ENCODE peak calls at places on chromosomes 3 and 15, in five cellular contexts. O is uterus, I is sigmoid colon, E is breast epithelium, V is NT2/D1. Q is an unnamed sample.

GRCh38 chr15:45134682-45135604 is 5.1 kb downstream of the DUOX1 start:
- DNase-seq in E (no peak), O (no peak), I (no peak), V (no peak), Q (no peak)

GRCh38 chr3:47001731-47002489 is 22.4 kb downstream of the NBEAL2 start:
- DNase-seq in I (peak; percentile 55), V (no peak), O (no peak), E (no peak), Q (no peak)

GRCh38 chr3:150236683-150237082 is 171.4 kb upstream of the TSC22D2 start:
- DNase-seq in I (no peak), O (no peak), V (no peak), E (no peak), Q (no peak)

GRCh38 chr3:21294768-21295167 is 456.2 kb downstream of the ZNF385D start:
- DNase-seq in V (no peak), I (no peak), O (no peak), E (no peak), Q (no peak)

GRCh38 chr3:184290331-184290730 is 8.7 kb upstream of the PSMD2 start:
- DNase-seq in O (no peak), V (no peak), I (no peak), E (no peak), Q (no peak)

GRCh38 chr3:146817705-146818104 is 212.6 kb upstream of the PLSCR5 start:
- DNase-seq in V (no peak), E (no peak), I (no peak), O (no peak), Q (no peak)

GRCh38 chr15:64896371-64897069 is 15.2 kb upstream of the ANKDD1A start:
- DNase-seq in O (no peak), I (no peak), E (no peak), V (no peak), Q (no peak)

GRCh38 chr15:76967067-76967466 is 27.9 kb upstream of the PSTPIP1 start:
- DNase-seq in I (no peak), V (no peak), E (no peak), O (no peak), Q (no peak)

GRCh38 chr3:120641696-120642246 is 40.3 kb downstream of the HGD start:
- DNase-seq in V (no peak), O (no peak), E (no peak), I (no peak), Q (no peak)

GRCh38 chr15:83323296-83323711 is 38.8 kb upstream of the BNC1 start:
- DNase-seq in E (no peak), I (no peak), O (no peak), V (no peak), Q (no peak)

GRCh38 chr15:31216210-31216911 is 110.3 kb upstream of the KLF13 start:
- DNase-seq in E (peak; percentile 81), V (peak; percentile 15), I (peak; percentile 95), O (peak; percentile 84), Q (peak; percentile 26)

GRCh38 chr3:98577178-98577895 is 16.1 kb downstream of the CPOX start:
- DNase-seq in V (no peak), I (no peak), O (no peak), E (no peak), Q (no peak)

GRCh38 chr3:16137977-16138376 is 36.5 kb upstream of the GALNT15 start:
- DNase-seq in V (no peak), E (no peak), O (no peak), I (no peak), Q (no peak)

GRCh38 chr3:24583004-24583403 is 88.4 kb upstream of the THRB start:
- DNase-seq in I (no peak), O (no peak), V (no peak), E (no peak), Q (no peak)

GRCh38 chr3:137332296-137332695 is 374.5 kb downstream of the IL20RB start:
- DNase-seq in O (no peak), I (no peak), V (no peak), E (no peak), Q (no peak)

GRCh38 chr15:66008920-66009572 is 139.8 kb downstream of the RAB11A start:
- DNase-seq in I (no peak), V (no peak), O (no peak), E (no peak), Q (no peak)

GRCh38 chr15:84725001-84725491 is 9.1 kb upstream of the SEC11A start:
- DNase-seq in E (no peak), I (no peak), V (no peak), O (no peak), Q (no peak)

GRCh38 chr3:165211749-165212148 is 15.6 kb upstream of the SLITRK3 start:
- DNase-seq in E (no peak), O (no peak), V (no peak), I (no peak), Q (no peak)

GRCh38 chr3:126469479-126469878 is 6.2 kb downstream of the ZXDC start:
- DNase-seq in E (no peak), O (peak; percentile 6), I (peak; percentile 32), V (no peak), Q (no peak)

GRCh38 chr15:62363913-62364312 is 198.8 kb upstream of the C2CD4B start:
- DNase-seq in I (no peak), V (no peak), E (no peak), O (no peak), Q (no peak)

GRCh38 chr15:35376701-35377100 is 169.3 kb downstream of the DPH6 start:
- DNase-seq in E (no peak), I (no peak), O (no peak), V (no peak), Q (no peak)

GRCh38 chr15:40081691-40082194 is 26.9 kb downstream of the BMF start:
- DNase-seq in I (peak; percentile 86), V (peak; percentile 71), O (peak; percentile 63), E (peak; percentile 80), Q (no peak)

GRCh38 chr15:41281236-41281635 is 50.2 kb downstream of the CHP1 start:
- DNase-seq in O (no peak), I (no peak), E (no peak), V (no peak), Q (no peak)

GRCh38 chr3:156132313-156132712 is 11.9 kb downstream of the KCNAB1 start:
- DNase-seq in E (no peak), V (no peak), O (no peak), I (no peak), Q (no peak)

GRCh38 chr3:32374788-32375595 is 16.7 kb upstream of the CMTM7 start:
- DNase-seq in V (peak; percentile 78), I (peak; percentile 72), E (no peak), O (peak; percentile 22), Q (peak; percentile 68)

GRCh38 chr3:70726096-70726745 is 413.8 kb upstream of the MDFIC2 start:
- DNase-seq in O (no peak), V (no peak), I (no peak), E (no peak), Q (no peak)

DNA sequence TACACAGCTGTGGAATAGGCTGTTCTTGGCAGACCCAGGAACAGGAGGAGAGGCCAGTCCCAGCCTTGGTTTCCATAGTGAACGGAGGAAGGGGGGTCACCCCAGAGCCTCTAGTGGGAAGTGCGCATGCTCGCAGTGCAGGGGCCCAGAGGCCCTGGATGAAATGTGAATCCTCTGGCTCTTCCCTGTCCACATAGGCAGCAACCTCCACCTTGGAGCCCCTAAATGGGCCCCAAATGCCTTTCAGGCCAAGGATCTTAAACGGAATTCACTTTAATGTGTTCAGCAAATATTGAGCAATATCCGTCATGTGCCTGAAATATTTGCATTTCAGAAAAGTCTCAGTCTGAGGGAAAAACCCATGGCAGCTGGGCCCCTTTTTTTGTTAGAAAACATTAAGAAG is 3.3 kb upstream of the NDN start:
- DNase-seq in I (peak; percentile 89), O (peak; percentile 87), E (no peak), V (no peak), Q (no peak)
- H3K9me3 ChIP-seq in I (peaks cover 3% of the 10 kb centered on the region), O (no peaks in the 10 kb centered on the region), E (no peaks in the 10 kb centered on the region), V (peaks cover 10% of the 10 kb centered on the region), Q (no peaks in the 10 kb centered on the region)

DNA sequence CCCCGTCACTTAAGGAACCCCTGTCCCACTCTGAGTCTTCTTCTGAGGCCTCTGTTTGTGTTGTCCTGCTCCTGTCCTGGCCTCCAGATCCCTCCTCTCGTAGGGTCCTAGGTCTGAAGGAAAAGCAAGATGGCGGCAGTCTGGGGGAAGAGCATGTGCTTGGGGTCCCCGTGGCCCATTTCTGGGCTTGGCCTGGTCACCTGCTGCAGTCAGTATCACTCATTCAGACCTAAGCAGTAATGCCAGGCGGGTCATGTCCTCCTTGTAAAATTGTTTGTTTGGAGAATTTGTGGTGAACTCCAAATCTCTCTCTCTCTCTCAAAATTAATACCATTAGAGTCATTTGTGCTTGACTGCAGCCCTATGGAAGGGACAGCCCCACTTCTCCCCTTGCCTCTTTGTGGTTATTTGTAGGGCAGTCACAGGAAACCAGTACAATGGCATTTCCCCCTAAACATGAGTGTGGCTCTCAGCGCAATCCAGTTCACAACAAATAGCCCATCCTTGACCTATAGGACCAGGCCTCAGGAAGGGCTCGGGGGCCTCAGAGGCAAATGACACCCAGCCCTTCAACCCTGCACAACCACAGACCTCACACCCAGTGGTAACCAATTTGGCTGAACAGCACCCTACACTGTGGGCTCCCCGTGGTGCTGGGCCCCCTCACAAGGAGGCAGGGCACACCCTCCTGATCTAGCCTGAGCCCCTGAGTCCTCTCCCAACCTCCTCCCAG is 173.5 kb downstream of the OR4M2 start:
- DNase-seq in I (no peak), O (no peak), E (no peak), V (no peak), Q (no peak)
- H3K9me3 ChIP-seq in I (peaks cover 13% of the 10 kb centered on the region), O (no peaks in the 10 kb centered on the region), E (no peaks in the 10 kb centered on the region), V (no peaks in the 10 kb centered on the region), Q (no peaks in the 10 kb centered on the region)

GRCh38 chr15:20652914-20653313 is 111.3 kb upstream of the GOLGA6L6 start:
- DNase-seq in O (no peak), I (no peak), V (no peak), E (no peak), Q (no peak)
- H3K9me3 ChIP-seq in O (no peaks in the 10 kb centered on the region), I (peaks cover 2% of the 10 kb centered on the region), V (no peaks in the 10 kb centered on the region), E (no peaks in the 10 kb centered on the region), Q (no peaks in the 10 kb centered on the region)

GRCh38 chr3:181943285-181943684 is 231.6 kb downstream of the SOX2 start:
- DNase-seq in E (no peak), V (no peak), I (no peak), O (no peak), Q (no peak)

GRCh38 chr3:181952221-181952620 is 240.5 kb downstream of the SOX2 start:
- DNase-seq in V (no peak), O (no peak), I (no peak), E (no peak), Q (no peak)

GRCh38 chr3:181948286-181948685 is 236.6 kb downstream of the SOX2 start:
- DNase-seq in E (no peak), V (no peak), I (no peak), O (no peak), Q (no peak)

DNA sequence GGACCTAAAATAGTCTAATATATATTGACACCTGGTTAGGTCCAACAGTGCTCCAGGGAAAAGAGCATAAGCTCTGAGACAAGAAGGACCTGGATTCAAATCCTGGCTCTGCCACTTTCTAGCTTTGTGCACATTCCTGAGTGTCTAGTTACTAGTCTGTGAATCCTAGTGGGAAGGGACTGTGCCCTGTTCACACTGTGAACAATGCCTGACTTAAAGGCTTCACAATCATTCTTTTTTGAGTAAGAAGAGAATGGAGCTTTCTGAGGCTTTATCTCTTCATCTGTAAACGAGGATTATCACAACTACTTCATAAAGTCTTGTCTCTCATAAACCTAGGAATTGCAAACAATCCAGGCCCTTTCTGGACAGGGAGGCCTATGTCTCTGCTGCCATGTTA is 235.9 kb downstream of the SOX2 start:
- DNase-seq in I (no peak), E (no peak), V (no peak), O (no peak), Q (no peak)
- H3K9me3 ChIP-seq in I (no peaks in the 10 kb centered on the region), E (no peaks in the 10 kb centered on the region), V (peaks cover 3% of the 10 kb centered on the region), O (no peaks in the 10 kb centered on the region), Q (no peaks in the 10 kb centered on the region)

GRCh38 chr15:27480642-27481041 is 509.7 kb downstream of the GABRG3 start:
- DNase-seq in O (no peak), V (no peak), I (no peak), E (no peak), Q (no peak)
- H3K9me3 ChIP-seq in O (no peaks in the 10 kb centered on the region), V (no peaks in the 10 kb centered on the region), I (peaks cover 5% of the 10 kb centered on the region), E (no peaks in the 10 kb centered on the region), Q (peaks cover 3% of the 10 kb centered on the region)

GRCh38 chr3:194885766-194886165 is 200.1 kb downstream of the FAM43A start:
- DNase-seq in V (no peak), O (no peak), E (no peak), I (no peak), Q (no peak)
- H3K9me3 ChIP-seq in V (peaks cover 35% of the 10 kb centered on the region), O (no peaks in the 10 kb centered on the region), E (no peaks in the 10 kb centered on the region), I (peaks cover 13% of the 10 kb centered on the region), Q (peaks cover 7% of the 10 kb centered on the region)

Q was measured in T-helper 17 cell.